ENCODE peak calls at places on chromosomes 11 and 22, in four cellular contexts. One of them, this sample, is unnamed.

GRCh38 chr11:117413616-117414015 is 86.0 kb downstream of the CEP164 start:
- DNase-seq in activated CD8-positive, alpha-beta memory T cell treated with anti-CD3 and anti-CD28 coated beads for 48 hours: no peak
- DNase-seq in HuH-7.5: no peak
- DNase-seq in H7: no peak
- DNase-seq in this sample: no peak

GRCh38 chr22:37431811-37432707 is 4.8 kb upstream of the ELFN2 start:
- DNase-seq in H7: no peak
- DNase-seq in HuH-7.5: no peak
- DNase-seq in activated CD8-positive, alpha-beta memory T cell treated with anti-CD3 and anti-CD28 coated beads for 48 hours: no peak
- DNase-seq in this sample: no peak

GRCh38 chr11:35856756-35857155 is 87.1 kb upstream of the LDLRAD3 start:
- DNase-seq in HuH-7.5: no peak
- DNase-seq in H7: no peak
- DNase-seq in activated CD8-positive, alpha-beta memory T cell treated with anti-CD3 and anti-CD28 coated beads for 48 hours: no peak
- DNase-seq in this sample: no peak

GRCh38 chr11:130212431-130212961 is 52.9 kb downstream of the ST14 start:
- DNase-seq in activated CD8-positive, alpha-beta memory T cell treated with anti-CD3 and anti-CD28 coated beads for 48 hours: no peak
- DNase-seq in H7: peak
- DNase-seq in HuH-7.5: no peak
- DNase-seq in this sample: peak

GRCh38 chr11:108906329-108906728 is 241.5 kb downstream of the DDX10 start:
- DNase-seq in HuH-7.5: no peak
- DNase-seq in activated CD8-positive, alpha-beta memory T cell treated with anti-CD3 and anti-CD28 coated beads for 48 hours: no peak
- DNase-seq in H7: no peak
- DNase-seq in this sample: no peak

GRCh38 chr11:69199583-69200295 is 44.0 kb downstream of the SMIM38 start:
- DNase-seq in activated CD8-positive, alpha-beta memory T cell treated with anti-CD3 and anti-CD28 coated beads for 48 hours: no peak
- DNase-seq in H7: no peak
- DNase-seq in HuH-7.5: no peak
- DNase-seq in this sample: no peak

GRCh38 chr11:93169950-93170561 is 27.7 kb downstream of the SLC36A4 start:
- DNase-seq in HuH-7.5: no peak
- DNase-seq in H7: peak
- DNase-seq in activated CD8-positive, alpha-beta memory T cell treated with anti-CD3 and anti-CD28 coated beads for 48 hours: no peak
- DNase-seq in this sample: no peak

GRCh38 chr11:107882095-107882820 is 23.7 kb upstream of the SLC35F2 start:
- DNase-seq in activated CD8-positive, alpha-beta memory T cell treated with anti-CD3 and anti-CD28 coated beads for 48 hours: no peak
- DNase-seq in HuH-7.5: no peak
- DNase-seq in H7: no peak
- DNase-seq in this sample: no peak

GRCh38 chr11:44570411-44571155 is 5.1 kb downstream of the CD82 start:
- DNase-seq in HuH-7.5: no peak
- DNase-seq in activated CD8-positive, alpha-beta memory T cell treated with anti-CD3 and anti-CD28 coated beads for 48 hours: no peak
- DNase-seq in H7: peak
- DNase-seq in this sample: no peak

GRCh38 chr11:118930152-118930712 is 4.5 kb upstream of the BCL9L start:
- DNase-seq in H7: peak
- DNase-seq in activated CD8-positive, alpha-beta memory T cell treated with anti-CD3 and anti-CD28 coated beads for 48 hours: no peak
- DNase-seq in HuH-7.5: peak
- DNase-seq in this sample: peak

GRCh38 chr22:37525073-37525745 is 6.0 kb upstream of the CARD10 start:
- DNase-seq in activated CD8-positive, alpha-beta memory T cell treated with anti-CD3 and anti-CD28 coated beads for 48 hours: no peak
- DNase-seq in H7: peak
- DNase-seq in HuH-7.5: no peak
- DNase-seq in this sample: no peak

GRCh38 chr22:48919187-48919590 is 908.5 kb downstream of the BRD1 start:
- DNase-seq in H7: peak
- DNase-seq in HuH-7.5: no peak
- DNase-seq in activated CD8-positive, alpha-beta memory T cell treated with anti-CD3 and anti-CD28 coated beads for 48 hours: no peak
- DNase-seq in this sample: no peak

This sample was measured in left lobe of liver.